ENCODE peak calls at places on chromosomes 1 and 21, in seven cellular contexts. One of them, this sample, is unnamed.
A peak's percentile ranks its signal among the peaks of the same experiment; 100 is the strongest.

GRCh38 chr1:101323530-101323929 is 86.7 kb downstream of the S1PR1 start:
- DNase-seq in tibial artery: no peak
- DNase-seq in psoas muscle: no peak
- DNase-seq in upper lobe of left lung: no peak
- DNase-seq in fibroblast of lung: no peak
- DNase-seq in cardiac muscle cell: no peak
- DNase-seq in body of pancreas: no peak
- DNase-seq in this sample: no peak

GRCh38 chr1:227938911-227939790 is 8.6 kb downstream of the WNT9A start:
- DNase-seq in tibial artery: peak; percentile 54
- DNase-seq in psoas muscle: peak; percentile 39
- DNase-seq in upper lobe of left lung: peak; percentile 72
- DNase-seq in fibroblast of lung: no peak
- DNase-seq in cardiac muscle cell: no peak
- DNase-seq in body of pancreas: no peak
- DNase-seq in this sample: no peak

GRCh38 chr1:234925440-234926251 is 203.0 kb downstream of the TOMM20 start:
- DNase-seq in tibial artery: peak; percentile 69
- DNase-seq in psoas muscle: no peak
- DNase-seq in upper lobe of left lung: no peak
- DNase-seq in fibroblast of lung: peak; percentile 98
- DNase-seq in cardiac muscle cell: no peak
- DNase-seq in body of pancreas: peak; percentile 17
- DNase-seq in this sample: no peak

GRCh38 chr1:230857077-230857476 is 11.2 kb downstream of the C1orf198 start:
- DNase-seq in tibial artery: peak; percentile 74
- DNase-seq in psoas muscle: no peak
- DNase-seq in upper lobe of left lung: no peak
- DNase-seq in fibroblast of lung: peak; percentile 39
- DNase-seq in cardiac muscle cell: no peak
- DNase-seq in body of pancreas: no peak
- DNase-seq in this sample: no peak

GRCh38 chr21:45875416-45875760 is 106.2 kb upstream of the COL6A1 start:
- DNase-seq in tibial artery: no peak
- DNase-seq in psoas muscle: peak; percentile 34
- DNase-seq in upper lobe of left lung: no peak
- DNase-seq in fibroblast of lung: no peak
- DNase-seq in cardiac muscle cell: no peak
- DNase-seq in body of pancreas: no peak
- DNase-seq in this sample: no peak

GRCh38 chr1:145927916-145928647 is 798 bp upstream of the RBM8A start:
- DNase-seq in tibial artery: no peak
- DNase-seq in psoas muscle: no peak
- DNase-seq in upper lobe of left lung: peak; percentile 58
- DNase-seq in fibroblast of lung: no peak
- DNase-seq in cardiac muscle cell: no peak
- DNase-seq in body of pancreas: no peak
- DNase-seq in this sample: no peak

GRCh38 chr1:231883382-231883781 is 256.8 kb downstream of the DISC1 start:
- DNase-seq in tibial artery: no peak
- DNase-seq in psoas muscle: no peak
- DNase-seq in upper lobe of left lung: no peak
- DNase-seq in fibroblast of lung: no peak
- DNase-seq in cardiac muscle cell: no peak
- DNase-seq in body of pancreas: no peak
- DNase-seq in this sample: no peak

GRCh38 chr1:94634977-94635416 is 93.4 kb upstream of the F3 start:
- DNase-seq in tibial artery: no peak
- DNase-seq in psoas muscle: no peak
- DNase-seq in upper lobe of left lung: no peak
- DNase-seq in fibroblast of lung: no peak
- DNase-seq in cardiac muscle cell: no peak
- DNase-seq in body of pancreas: no peak
- DNase-seq in this sample: no peak

GRCh38 chr1:205430631-205431305 is 8.9 kb upstream of the LEMD1 start:
- DNase-seq in tibial artery: no peak
- DNase-seq in psoas muscle: peak; percentile 76
- DNase-seq in upper lobe of left lung: peak; percentile 93
- DNase-seq in fibroblast of lung: peak; percentile 45
- DNase-seq in cardiac muscle cell: peak; percentile 68
- DNase-seq in body of pancreas: peak; percentile 75
- DNase-seq in this sample: peak; percentile 28

GRCh38 chr1:58815680-58816071 is 31.8 kb upstream of the JUN start:
- DNase-seq in tibial artery: no peak
- DNase-seq in psoas muscle: no peak
- DNase-seq in upper lobe of left lung: no peak
- DNase-seq in fibroblast of lung: no peak
- DNase-seq in cardiac muscle cell: no peak
- DNase-seq in body of pancreas: peak; percentile 34
- DNase-seq in this sample: no peak

GRCh38 chr1:229885568-229886495 is 181.2 kb upstream of the GALNT2 start:
- DNase-seq in tibial artery: no peak
- DNase-seq in psoas muscle: no peak
- DNase-seq in upper lobe of left lung: no peak
- DNase-seq in fibroblast of lung: no peak
- DNase-seq in cardiac muscle cell: no peak
- DNase-seq in body of pancreas: no peak
- DNase-seq in this sample: no peak

GRCh38 chr1:202958544-202959275 is 598 bp upstream of the ADIPOR1 start:
- DNase-seq in tibial artery: no peak
- DNase-seq in psoas muscle: no peak
- DNase-seq in upper lobe of left lung: no peak
- DNase-seq in fibroblast of lung: no peak
- DNase-seq in cardiac muscle cell: no peak
- DNase-seq in body of pancreas: no peak
- DNase-seq in this sample: peak; percentile 11

GRCh38 chr1:204288061-204288588 is 71.6 kb downstream of the PLEKHA6 start:
- DNase-seq in tibial artery: peak; percentile 88
- DNase-seq in psoas muscle: peak; percentile 88
- DNase-seq in upper lobe of left lung: peak; percentile 50
- DNase-seq in fibroblast of lung: no peak
- DNase-seq in cardiac muscle cell: peak; percentile 69
- DNase-seq in body of pancreas: peak; percentile 82
- DNase-seq in this sample: no peak

GRCh38 chr1:17494114-17494729 is 45.3 kb upstream of the ARHGEF10L start:
- DNase-seq in tibial artery: peak; percentile 82
- DNase-seq in psoas muscle: peak; percentile 86
- DNase-seq in upper lobe of left lung: peak; percentile 78
- DNase-seq in fibroblast of lung: peak; percentile 62
- DNase-seq in cardiac muscle cell: peak; percentile 53
- DNase-seq in body of pancreas: peak; percentile 76
- DNase-seq in this sample: peak; percentile 55

GRCh38 chr1:87718241-87718950 is 389.7 kb downstream of the LMO4 start:
- DNase-seq in tibial artery: no peak
- DNase-seq in psoas muscle: no peak
- DNase-seq in upper lobe of left lung: no peak
- DNase-seq in fibroblast of lung: no peak
- DNase-seq in cardiac muscle cell: no peak
- DNase-seq in body of pancreas: no peak
- DNase-seq in this sample: no peak

GRCh38 chr21:43609501-43610340 is 49.6 kb downstream of the HSF2BP start:
- DNase-seq in tibial artery: peak; percentile 72
- DNase-seq in psoas muscle: no peak
- DNase-seq in upper lobe of left lung: no peak
- DNase-seq in fibroblast of lung: peak; percentile 88
- DNase-seq in cardiac muscle cell: peak; percentile 30
- DNase-seq in body of pancreas: peak; percentile 45
- DNase-seq in this sample: no peak

GRCh38 chr1:30420519-30421050 is 302.8 kb downstream of the MATN1 start:
- DNase-seq in tibial artery: peak; percentile 38
- DNase-seq in psoas muscle: no peak
- DNase-seq in upper lobe of left lung: no peak
- DNase-seq in fibroblast of lung: no peak
- DNase-seq in cardiac muscle cell: no peak
- DNase-seq in body of pancreas: no peak
- DNase-seq in this sample: no peak

GRCh38 chr1:62274496-62274895 is 44.7 kb downstream of the KANK4 start:
- DNase-seq in tibial artery: no peak
- DNase-seq in psoas muscle: no peak
- DNase-seq in upper lobe of left lung: no peak
- DNase-seq in fibroblast of lung: no peak
- DNase-seq in cardiac muscle cell: no peak
- DNase-seq in body of pancreas: no peak
- DNase-seq in this sample: no peak

GRCh38 chr21:23817337-23817736 is 1789.9 kb downstream of the MRPL39 start:
- DNase-seq in tibial artery: no peak
- DNase-seq in psoas muscle: no peak
- DNase-seq in upper lobe of left lung: no peak
- DNase-seq in fibroblast of lung: no peak
- DNase-seq in cardiac muscle cell: no peak
- DNase-seq in body of pancreas: no peak
- DNase-seq in this sample: no peak
- H3K9me3 ChIP-seq in tibial artery: no peaks in the 10 kb centered on the region
- H3K9me3 ChIP-seq in psoas muscle: no peaks in the 10 kb centered on the region
- H3K9me3 ChIP-seq in upper lobe of left lung: no peaks in the 10 kb centered on the region
- H3K9me3 ChIP-seq in fibroblast of lung: no peaks in the 10 kb centered on the region
- H3K9me3 ChIP-seq in cardiac muscle cell: no peaks in the 10 kb centered on the region
- H3K9me3 ChIP-seq in body of pancreas: no peaks in the 10 kb centered on the region
- H3K9me3 ChIP-seq in this sample: no peaks in the 10 kb centered on the region

GRCh38 chr1:152761609-152762213 is 3.9 kb downstream of the KPRP start:
- DNase-seq in tibial artery: no peak
- DNase-seq in psoas muscle: no peak
- DNase-seq in upper lobe of left lung: no peak
- DNase-seq in fibroblast of lung: no peak
- DNase-seq in cardiac muscle cell: no peak
- DNase-seq in body of pancreas: no peak
- DNase-seq in this sample: no peak

GRCh38 chr1:152757747-152758146 is at the start of gene KPRP:
- DNase-seq in tibial artery: no peak
- DNase-seq in psoas muscle: no peak
- DNase-seq in upper lobe of left lung: peak; percentile 15
- DNase-seq in fibroblast of lung: no peak
- DNase-seq in cardiac muscle cell: no peak
- DNase-seq in body of pancreas: no peak
- DNase-seq in this sample: no peak

GRCh38 chr1:152760551-152761190 is 2.8 kb downstream of the KPRP start:
- DNase-seq in tibial artery: no peak
- DNase-seq in psoas muscle: no peak
- DNase-seq in upper lobe of left lung: peak; percentile 71
- DNase-seq in fibroblast of lung: no peak
- DNase-seq in cardiac muscle cell: no peak
- DNase-seq in body of pancreas: no peak
- DNase-seq in this sample: no peak

GRCh38 chr1:152758636-152759035 is 811 bp downstream of the KPRP start:
- DNase-seq in tibial artery: no peak
- DNase-seq in psoas muscle: no peak
- DNase-seq in upper lobe of left lung: no peak
- DNase-seq in fibroblast of lung: no peak
- DNase-seq in cardiac muscle cell: no peak
- DNase-seq in body of pancreas: no peak
- DNase-seq in this sample: no peak

GRCh38 chr1:152759453-152760173 is 1.8 kb downstream of the KPRP start:
- DNase-seq in tibial artery: no peak
- DNase-seq in psoas muscle: no peak
- DNase-seq in upper lobe of left lung: no peak
- DNase-seq in fibroblast of lung: no peak
- DNase-seq in cardiac muscle cell: no peak
- DNase-seq in body of pancreas: no peak
- DNase-seq in this sample: no peak
- H3K9me3 ChIP-seq in tibial artery: no peaks in the 10 kb centered on the region
- H3K9me3 ChIP-seq in psoas muscle: no peaks in the 10 kb centered on the region
- H3K9me3 ChIP-seq in upper lobe of left lung: no peaks in the 10 kb centered on the region
- H3K9me3 ChIP-seq in fibroblast of lung: no peaks in the 10 kb centered on the region
- H3K9me3 ChIP-seq in cardiac muscle cell: no peaks in the 10 kb centered on the region
- H3K9me3 ChIP-seq in body of pancreas: no peaks in the 10 kb centered on the region
- H3K9me3 ChIP-seq in this sample: no peaks in the 10 kb centered on the region

DNA sequence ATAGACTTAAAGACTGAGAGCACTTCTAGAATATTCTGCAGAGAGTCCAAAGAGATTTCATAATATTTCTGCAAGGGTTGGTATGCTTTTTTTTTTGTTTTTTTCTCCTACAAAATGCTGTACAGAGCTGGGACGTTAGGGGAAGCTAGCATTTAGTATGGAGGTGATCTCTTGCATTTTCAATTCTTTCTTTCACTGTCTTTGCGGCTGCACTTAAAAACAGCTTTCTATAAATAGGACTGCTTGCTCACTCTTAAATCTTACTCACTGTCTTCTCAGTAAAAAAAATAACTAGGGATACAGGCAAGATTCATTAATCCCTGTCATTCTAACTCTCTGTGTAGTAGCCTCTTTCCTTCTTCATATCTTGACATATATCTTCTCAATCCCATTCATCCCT is 7.4 kb downstream of the DSCAM start:
- DNase-seq in tibial artery: no peak
- DNase-seq in psoas muscle: no peak
- DNase-seq in upper lobe of left lung: no peak
- DNase-seq in fibroblast of lung: no peak
- DNase-seq in cardiac muscle cell: peak; percentile 9
- DNase-seq in body of pancreas: no peak
- DNase-seq in this sample: no peak
- H3K9me3 ChIP-seq in tibial artery: no peaks in the 10 kb centered on the region
- H3K9me3 ChIP-seq in psoas muscle: no peaks in the 10 kb centered on the region
- H3K9me3 ChIP-seq in upper lobe of left lung: no peaks in the 10 kb centered on the region
- H3K9me3 ChIP-seq in fibroblast of lung: no peaks in the 10 kb centered on the region
- H3K9me3 ChIP-seq in cardiac muscle cell: no peaks in the 10 kb centered on the region
- H3K9me3 ChIP-seq in body of pancreas: no peaks in the 10 kb centered on the region
- H3K9me3 ChIP-seq in this sample: no peaks in the 10 kb centered on the region

GRCh38 chr1:246978281-246978680 is 29.6 kb downstream of the ZNF695 start:
- DNase-seq in tibial artery: no peak
- DNase-seq in psoas muscle: no peak
- DNase-seq in upper lobe of left lung: no peak
- DNase-seq in fibroblast of lung: no peak
- DNase-seq in cardiac muscle cell: no peak
- DNase-seq in body of pancreas: no peak
- DNase-seq in this sample: no peak
- H3K9me3 ChIP-seq in tibial artery: peaks cover 22% of the 10 kb centered on the region
- H3K9me3 ChIP-seq in psoas muscle: no peaks in the 10 kb centered on the region
- H3K9me3 ChIP-seq in upper lobe of left lung: peaks cover 9% of the 10 kb centered on the region
- H3K9me3 ChIP-seq in fibroblast of lung: no peaks in the 10 kb centered on the region
- H3K9me3 ChIP-seq in cardiac muscle cell: no peaks in the 10 kb centered on the region
- H3K9me3 ChIP-seq in body of pancreas: no peaks in the 10 kb centered on the region
- H3K9me3 ChIP-seq in this sample: no peaks in the 10 kb centered on the region

GRCh38 chr1:152667625-152668024 is 4.4 kb downstream of the LCE2D start:
- DNase-seq in tibial artery: no peak
- DNase-seq in psoas muscle: no peak
- DNase-seq in upper lobe of left lung: no peak
- DNase-seq in fibroblast of lung: no peak
- DNase-seq in cardiac muscle cell: no peak
- DNase-seq in body of pancreas: no peak
- DNase-seq in this sample: no peak

GRCh38 chr1:152658649-152659048 is 4.5 kb upstream of the LCE2D start:
- DNase-seq in tibial artery: no peak
- DNase-seq in psoas muscle: no peak
- DNase-seq in upper lobe of left lung: no peak
- DNase-seq in fibroblast of lung: no peak
- DNase-seq in cardiac muscle cell: no peak
- DNase-seq in body of pancreas: no peak
- DNase-seq in this sample: no peak

GRCh38 chr1:152657677-152658076 is 5.5 kb upstream of the LCE2D start:
- DNase-seq in tibial artery: no peak
- DNase-seq in psoas muscle: no peak
- DNase-seq in upper lobe of left lung: no peak
- DNase-seq in fibroblast of lung: no peak
- DNase-seq in cardiac muscle cell: no peak
- DNase-seq in body of pancreas: no peak
- DNase-seq in this sample: no peak

GRCh38 chr1:152663098-152663497 is at the start of gene LCE2D:
- DNase-seq in tibial artery: no peak
- DNase-seq in psoas muscle: no peak
- DNase-seq in upper lobe of left lung: no peak
- DNase-seq in fibroblast of lung: no peak
- DNase-seq in cardiac muscle cell: no peak
- DNase-seq in body of pancreas: no peak
- DNase-seq in this sample: no peak
- H3K9me3 ChIP-seq in tibial artery: no peaks in the 10 kb centered on the region
- H3K9me3 ChIP-seq in psoas muscle: no peaks in the 10 kb centered on the region
- H3K9me3 ChIP-seq in upper lobe of left lung: no peaks in the 10 kb centered on the region
- H3K9me3 ChIP-seq in fibroblast of lung: no peaks in the 10 kb centered on the region
- H3K9me3 ChIP-seq in cardiac muscle cell: no peaks in the 10 kb centered on the region
- H3K9me3 ChIP-seq in body of pancreas: no peaks in the 10 kb centered on the region
- H3K9me3 ChIP-seq in this sample: no peaks in the 10 kb centered on the region

GRCh38 chr1:34359411-34359810 is 182.7 kb downstream of the C1orf94 start:
- DNase-seq in tibial artery: no peak
- DNase-seq in psoas muscle: no peak
- DNase-seq in upper lobe of left lung: no peak
- DNase-seq in fibroblast of lung: no peak
- DNase-seq in cardiac muscle cell: no peak
- DNase-seq in body of pancreas: no peak
- DNase-seq in this sample: no peak
- H3K9me3 ChIP-seq in tibial artery: no peaks in the 10 kb centered on the region
- H3K9me3 ChIP-seq in psoas muscle: no peaks in the 10 kb centered on the region
- H3K9me3 ChIP-seq in upper lobe of left lung: no peaks in the 10 kb centered on the region
- H3K9me3 ChIP-seq in fibroblast of lung: no peaks in the 10 kb centered on the region
- H3K9me3 ChIP-seq in cardiac muscle cell: no peaks in the 10 kb centered on the region
- H3K9me3 ChIP-seq in body of pancreas: no peaks in the 10 kb centered on the region
- H3K9me3 ChIP-seq in this sample: no peaks in the 10 kb centered on the region

This sample was measured in T-helper 17 cell.